ENCODE peak calls at places on chromosomes 1 and 21, in seven cellular contexts. A is IMR-90, F is neuronal stem cell, Z is mesenchymal stem cell, T is H9, D is mesendoderm, N is H1. O is an unnamed sample.

GRCh38 chr21:42301371-42302291 is 13.6 kb downstream of the TFF3 start:
- DNase-seq in A (no peak), F (no peak), Z (no peak), T (no peak), D (no peak), N (no peak), O (no peak)

GRCh38 chr1:46903481-46903880 is 37.8 kb downstream of the CYP4A11 start:
- DNase-seq in A (no peak), F (no peak), Z (no peak), T (no peak), D (no peak), N (no peak), O (no peak)

GRCh38 chr21:39374046-39374445 is 25.2 kb upstream of the HMGN1 start:
- DNase-seq in A (no peak), F (no peak), Z (no peak), T (no peak), D (no peak), N (no peak), O (no peak)

GRCh38 chr1:64505944-64506658 is 36.2 kb downstream of the CACHD1 start:
- DNase-seq in A (no peak), F (no peak), Z (no peak), T (no peak), D (peak; percentile 64), N (no peak), O (no peak)

GRCh38 chr1:29289493-29289892 is 53.2 kb downstream of the PTPRU start:
- DNase-seq in A (no peak), F (no peak), Z (no peak), T (no peak), D (no peak), N (no peak), O (no peak)

GRCh38 chr1:218575079-218575478 is 229.9 kb downstream of the TGFB2 start:
- DNase-seq in A (no peak), F (no peak), Z (no peak), T (no peak), D (no peak), N (no peak), O (no peak)

GRCh38 chr1:240491156-240491555 is 120.8 kb downstream of the GREM2 start:
- DNase-seq in A (peak; percentile 80), F (no peak), Z (peak; percentile 69), T (no peak), D (peak; percentile 82), N (no peak), O (peak; percentile 38)

GRCh38 chr1:229671310-229671709 is 45.3 kb downstream of the URB2 start:
- DNase-seq in A (no peak), F (no peak), Z (no peak), T (no peak), D (no peak), N (no peak), O (no peak)

GRCh38 chr1:63969461-63969893 is 195.7 kb downstream of the ROR1 start:
- DNase-seq in A (peak; percentile 12), F (no peak), Z (no peak), T (no peak), D (no peak), N (no peak), O (peak; percentile 43)

GRCh38 chr1:59669752-59670312 is 144.9 kb upstream of the HOOK1 start:
- DNase-seq in A (peak; percentile 43), F (peak; percentile 78), Z (peak; percentile 67), T (peak; percentile 46), D (peak; percentile 93), N (peak; percentile 63), O (peak; percentile 15)

GRCh38 chr1:151372411-151372934 is at the start of gene SELENBP1:
- DNase-seq in A (peak; percentile 71), F (peak; percentile 48), Z (peak; percentile 91), T (peak; percentile 75), D (peak; percentile 78), N (peak; percentile 19), O (no peak)

GRCh38 chr1:230310381-230311163 is 115.6 kb downstream of the PGBD5 start:
- DNase-seq in A (peak; percentile 68), F (peak; percentile 81), Z (peak; percentile 71), T (peak; percentile 61), D (peak; percentile 64), N (no peak), O (peak; percentile 52)

GRCh38 chr1:186854102-186854501 is 25.4 kb downstream of the PLA2G4A start:
- DNase-seq in A (no peak), F (no peak), Z (no peak), T (no peak), D (no peak), N (no peak), O (no peak)

GRCh38 chr1:214136336-214136735 is 144.6 kb upstream of the SMYD2 start:
- DNase-seq in A (no peak), F (no peak), Z (no peak), T (no peak), D (no peak), N (no peak), O (peak; percentile 63)

GRCh38 chr1:33361553-33362262 is 40.8 kb upstream of the A3GALT2 start:
- DNase-seq in A (no peak), F (no peak), Z (peak; percentile 68), T (no peak), D (peak; percentile 89), N (no peak), O (no peak)

DNA sequence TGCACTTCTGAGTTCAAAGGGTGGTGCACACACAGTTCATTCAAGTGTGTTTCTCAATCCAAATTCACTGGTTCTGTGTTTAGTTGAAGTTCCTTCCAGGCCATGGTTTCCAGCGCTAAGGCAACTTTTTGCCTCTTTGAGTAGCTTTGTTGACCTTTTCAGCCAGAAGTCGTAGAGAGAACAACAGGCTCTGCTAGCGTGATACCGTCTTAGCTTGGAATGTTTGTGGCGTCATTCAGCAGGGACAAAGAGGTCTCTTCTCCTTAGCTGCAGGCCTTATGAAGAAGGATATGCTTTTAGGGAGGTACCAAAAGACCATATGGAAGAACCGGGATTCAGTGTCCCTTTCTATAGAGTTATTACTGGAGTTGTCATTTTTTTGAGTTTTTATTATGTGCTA is 65.7 kb downstream of the CNIH3 start:
- DNase-seq in A (no peak), F (peak; percentile 21), Z (no peak), T (no peak), D (no peak), N (no peak), O (no peak)
- H3K23ac ChIP-seq in A (no peak overlapping the region), F (no peak overlapping the region), Z (no peak overlapping the region), T (no peak overlapping the region), D (no peak overlapping the region), N (no peak overlapping the region), O (no peak overlapping the region)

GRCh38 chr21:32476661-32477423 is 64.3 kb downstream of the EVA1C start:
- DNase-seq in A (no peak), F (no peak), Z (no peak), T (peak; percentile 22), D (no peak), N (no peak), O (no peak)

GRCh38 chr21:32474179-32475059 is 61.9 kb downstream of the EVA1C start:
- DNase-seq in A (no peak), F (no peak), Z (no peak), T (peak; percentile 20), D (no peak), N (no peak), O (no peak)

GRCh38 chr21:32475162-32475812 is 62.8 kb downstream of the EVA1C start:
- DNase-seq in A (peak; percentile 66), F (no peak), Z (no peak), T (no peak), D (no peak), N (no peak), O (peak; percentile 68)

GRCh38 chr21:32480381-32480780 is 67.9 kb downstream of the EVA1C start:
- DNase-seq in A (no peak), F (no peak), Z (no peak), T (no peak), D (no peak), N (no peak), O (no peak)

DNA sequence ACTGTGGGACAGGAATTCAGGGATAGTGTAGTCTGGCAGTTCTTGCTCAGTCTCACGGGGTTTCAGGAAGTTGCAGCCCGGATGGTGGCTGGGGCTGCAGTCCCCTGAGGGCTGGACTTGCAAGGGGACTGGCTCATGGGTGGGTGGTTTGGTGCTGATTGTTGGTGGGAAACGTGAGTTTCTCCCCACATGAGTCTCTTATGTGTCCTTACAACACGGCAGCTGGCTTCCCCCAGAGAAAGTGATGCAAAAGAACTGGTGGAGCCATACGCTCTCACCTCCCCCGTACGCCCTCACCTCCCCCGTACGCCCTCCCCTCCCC is 64.9 kb downstream of the EVA1C start:
- DNase-seq in A (no peak), F (no peak), Z (no peak), T (no peak), D (no peak), N (no peak), O (no peak)
- H3K23ac ChIP-seq in A (no peak overlapping the region), F (no peak overlapping the region), Z (no peak overlapping the region), T (no peak overlapping the region), D (no peak overlapping the region), N (no peak overlapping the region), O (no peak overlapping the region)

DNA sequence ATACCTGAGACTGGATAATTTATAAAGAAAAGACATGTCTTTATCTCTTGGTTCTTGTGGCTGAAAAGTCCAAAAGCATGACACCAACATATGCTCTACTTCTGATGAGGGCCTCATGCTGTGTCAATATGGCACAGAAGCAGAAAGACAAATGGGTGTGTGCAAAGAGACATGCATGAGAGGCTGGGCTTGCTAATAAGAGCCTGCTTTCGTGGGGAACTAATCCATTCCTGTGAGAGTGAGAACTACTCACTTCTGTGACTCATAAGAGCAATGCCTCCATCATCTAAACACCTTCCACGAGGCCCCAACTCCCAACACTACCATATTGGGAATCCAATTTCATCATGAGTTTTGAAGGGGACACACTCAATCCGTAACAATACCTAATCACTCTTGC is 340.0 kb upstream of the DUSP10 start:
- DNase-seq in A (peak; percentile 36), F (no peak), Z (no peak), T (no peak), D (no peak), N (no peak), O (no peak)
- H3K23ac ChIP-seq in A (no peak overlapping the region), F (no peak overlapping the region), Z (no peak overlapping the region), T (no peak overlapping the region), D (no peak overlapping the region), N (no peak overlapping the region), O (no peak overlapping the region)

DNA sequence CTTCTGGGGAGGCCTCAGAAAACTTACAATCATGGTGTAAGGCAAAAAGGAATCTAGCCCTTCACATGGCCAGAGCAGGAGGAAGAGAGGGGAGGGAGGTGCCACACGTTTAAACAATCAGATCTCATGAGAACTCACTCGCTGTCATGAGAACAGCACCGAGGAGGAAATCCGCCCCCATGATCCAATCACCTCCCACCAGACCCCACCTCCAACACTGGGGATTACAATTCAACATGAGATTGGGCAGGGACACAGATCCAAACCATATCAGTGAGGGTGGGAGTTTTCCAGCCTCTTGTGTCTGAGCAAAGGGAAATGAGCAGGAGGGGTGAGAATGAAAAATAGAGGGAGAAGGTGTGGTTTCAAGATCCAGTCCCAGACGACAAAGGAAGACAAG is 482.1 kb upstream of the VAMP3 start:
- DNase-seq in A (no peak), F (no peak), Z (no peak), T (no peak), D (no peak), N (no peak), O (no peak)
- H3K23ac ChIP-seq in A (no peak overlapping the region), F (no peak overlapping the region), Z (no peak overlapping the region), T (no peak overlapping the region), D (no peak overlapping the region), N (no peak overlapping the region), O (no peak overlapping the region)

DNA sequence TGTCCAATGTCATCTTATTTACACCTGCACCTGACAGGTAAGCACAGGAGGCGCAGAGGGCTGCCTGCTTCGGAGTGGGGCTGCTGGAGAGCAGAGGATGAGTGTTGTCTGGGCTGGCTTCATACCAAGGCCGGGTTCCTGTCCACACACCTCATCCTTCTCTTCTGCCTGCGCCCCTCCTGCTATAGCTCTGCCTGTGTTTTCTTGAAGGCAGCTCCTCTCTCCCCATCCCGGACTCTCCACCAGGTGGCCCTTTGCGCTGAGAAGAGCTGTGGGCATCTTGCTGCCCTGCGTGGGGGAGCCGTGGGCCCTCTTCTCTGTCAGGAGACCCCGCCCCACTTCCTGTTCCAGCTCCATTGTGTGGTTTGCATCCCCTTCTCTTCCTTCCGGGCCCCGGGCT is 35.0 kb downstream of the ARHGEF10L start:
- DNase-seq in A (no peak), F (no peak), Z (no peak), T (peak; percentile 75), D (peak; percentile 78), N (no peak), O (no peak)
- H3K23ac ChIP-seq in A (no peak overlapping the region), F (peak overlapping the region; percentile 11), Z (no peak overlapping the region), T (no peak overlapping the region), D (no peak overlapping the region), N (no peak overlapping the region), O (no peak overlapping the region)